ENCODE peak calls at places on chromosomes 11 and 22, in eight cellular contexts. One of them, this sample, is unnamed.

GRCh38 chr11:8289426-8290047 is 25.9 kb upstream of the LMO1 start:
- DNase-seq in dorsolateral prefrontal cortex: no peak
- DNase-seq in ELR: no peak
- DNase-seq in activated T-cell treated with anti-CD3 and anti-CD28 coated beads for 1 hour: no peak
- DNase-seq in activated B cell treated with CpG ODN at 0.5 μM for 24 hours: no peak
- DNase-seq in OCI-M1: no peak
- DNase-seq in HS-5: no peak
- DNase-seq in astrocyte of the spinal cord: no peak
- DNase-seq in this sample: peak; percentile 5

GRCh38 chr11:80103149-80103859 is 662.5 kb upstream of the TENM4 start:
- DNase-seq in dorsolateral prefrontal cortex: no peak
- DNase-seq in ELR: peak; percentile 95
- DNase-seq in activated T-cell treated with anti-CD3 and anti-CD28 coated beads for 1 hour: no peak
- DNase-seq in activated B cell treated with CpG ODN at 0.5 μM for 24 hours: no peak
- DNase-seq in OCI-M1: peak; percentile 76
- DNase-seq in HS-5: peak; percentile 94
- DNase-seq in astrocyte of the spinal cord: peak; percentile 93
- DNase-seq in this sample: no peak

GRCh38 chr11:36027731-36028130 is 83.9 kb downstream of the LDLRAD3 start:
- DNase-seq in dorsolateral prefrontal cortex: no peak
- DNase-seq in ELR: no peak
- DNase-seq in activated T-cell treated with anti-CD3 and anti-CD28 coated beads for 1 hour: no peak
- DNase-seq in activated B cell treated with CpG ODN at 0.5 μM for 24 hours: no peak
- DNase-seq in OCI-M1: peak; percentile 78
- DNase-seq in HS-5: no peak
- DNase-seq in astrocyte of the spinal cord: no peak
- DNase-seq in this sample: no peak

GRCh38 chr22:24412274-24412673 is 15.1 kb upstream of the ADORA2A start:
- DNase-seq in dorsolateral prefrontal cortex: peak; percentile 5
- DNase-seq in ELR: no peak
- DNase-seq in activated T-cell treated with anti-CD3 and anti-CD28 coated beads for 1 hour: no peak
- DNase-seq in activated B cell treated with CpG ODN at 0.5 μM for 24 hours: no peak
- DNase-seq in OCI-M1: no peak
- DNase-seq in HS-5: no peak
- DNase-seq in astrocyte of the spinal cord: no peak
- DNase-seq in this sample: peak; percentile 20

GRCh38 chr11:33713914-33714398 is 13.3 kb upstream of the C11orf91 start:
- DNase-seq in dorsolateral prefrontal cortex: no peak
- DNase-seq in ELR: no peak
- DNase-seq in activated T-cell treated with anti-CD3 and anti-CD28 coated beads for 1 hour: no peak
- DNase-seq in activated B cell treated with CpG ODN at 0.5 μM for 24 hours: no peak
- DNase-seq in OCI-M1: no peak
- DNase-seq in HS-5: no peak
- DNase-seq in astrocyte of the spinal cord: no peak
- DNase-seq in this sample: no peak

GRCh38 chr11:120894207-120894989 is 129.5 kb upstream of the TBCEL start:
- DNase-seq in dorsolateral prefrontal cortex: no peak
- DNase-seq in ELR: no peak
- DNase-seq in activated T-cell treated with anti-CD3 and anti-CD28 coated beads for 1 hour: no peak
- DNase-seq in activated B cell treated with CpG ODN at 0.5 μM for 24 hours: no peak
- DNase-seq in OCI-M1: no peak
- DNase-seq in HS-5: no peak
- DNase-seq in astrocyte of the spinal cord: no peak
- DNase-seq in this sample: no peak

GRCh38 chr11:135069884-135070283 is 657.8 kb upstream of the B3GAT1 start:
- DNase-seq in dorsolateral prefrontal cortex: no peak
- DNase-seq in ELR: no peak
- DNase-seq in activated T-cell treated with anti-CD3 and anti-CD28 coated beads for 1 hour: no peak
- DNase-seq in activated B cell treated with CpG ODN at 0.5 μM for 24 hours: no peak
- DNase-seq in OCI-M1: no peak
- DNase-seq in HS-5: no peak
- DNase-seq in astrocyte of the spinal cord: no peak
- DNase-seq in this sample: no peak

GRCh38 chr11:77212314-77213007 is 84.4 kb downstream of the MYO7A start:
- DNase-seq in dorsolateral prefrontal cortex: no peak
- DNase-seq in ELR: no peak
- DNase-seq in activated T-cell treated with anti-CD3 and anti-CD28 coated beads for 1 hour: no peak
- DNase-seq in activated B cell treated with CpG ODN at 0.5 μM for 24 hours: no peak
- DNase-seq in OCI-M1: no peak
- DNase-seq in HS-5: no peak
- DNase-seq in astrocyte of the spinal cord: no peak
- DNase-seq in this sample: no peak

GRCh38 chr22:18955696-18956095 is 19.6 kb upstream of the PRODH start:
- DNase-seq in dorsolateral prefrontal cortex: peak; percentile 22
- DNase-seq in ELR: no peak
- DNase-seq in activated T-cell treated with anti-CD3 and anti-CD28 coated beads for 1 hour: no peak
- DNase-seq in activated B cell treated with CpG ODN at 0.5 μM for 24 hours: no peak
- DNase-seq in OCI-M1: no peak
- DNase-seq in HS-5: no peak
- DNase-seq in astrocyte of the spinal cord: no peak
- DNase-seq in this sample: no peak

GRCh38 chr22:43883012-43883661 is 8.7 kb downstream of the PNPLA5 start:
- DNase-seq in dorsolateral prefrontal cortex: peak; percentile 30
- DNase-seq in ELR: peak; percentile 92
- DNase-seq in activated T-cell treated with anti-CD3 and anti-CD28 coated beads for 1 hour: peak; percentile 19
- DNase-seq in activated B cell treated with CpG ODN at 0.5 μM for 24 hours: no peak
- DNase-seq in OCI-M1: peak; percentile 74
- DNase-seq in HS-5: no peak
- DNase-seq in astrocyte of the spinal cord: peak; percentile 68
- DNase-seq in this sample: no peak

GRCh38 chr11:62560566-62561103 is 13.1 kb downstream of the EEF1G start:
- DNase-seq in dorsolateral prefrontal cortex: no peak
- DNase-seq in ELR: peak; percentile 98
- DNase-seq in activated T-cell treated with anti-CD3 and anti-CD28 coated beads for 1 hour: peak; percentile 78
- DNase-seq in activated B cell treated with CpG ODN at 0.5 μM for 24 hours: no peak
- DNase-seq in OCI-M1: peak; percentile 91
- DNase-seq in HS-5: peak; percentile 99
- DNase-seq in astrocyte of the spinal cord: peak; percentile 97
- DNase-seq in this sample: peak; percentile 76

GRCh38 chr22:24433868-24434471 is 6.6 kb downstream of the ADORA2A start:
- DNase-seq in dorsolateral prefrontal cortex: no peak
- DNase-seq in ELR: peak; percentile 95
- DNase-seq in activated T-cell treated with anti-CD3 and anti-CD28 coated beads for 1 hour: no peak
- DNase-seq in activated B cell treated with CpG ODN at 0.5 μM for 24 hours: peak; percentile 57
- DNase-seq in OCI-M1: peak; percentile 75
- DNase-seq in HS-5: no peak
- DNase-seq in astrocyte of the spinal cord: peak; percentile 25
- DNase-seq in this sample: peak; percentile 78

GRCh38 chr11:20599424-20600346 is at the start of gene SLC6A5:
- DNase-seq in dorsolateral prefrontal cortex: no peak
- DNase-seq in ELR: peak; percentile 40
- DNase-seq in activated T-cell treated with anti-CD3 and anti-CD28 coated beads for 1 hour: no peak
- DNase-seq in activated B cell treated with CpG ODN at 0.5 μM for 24 hours: no peak
- DNase-seq in OCI-M1: peak; percentile 78
- DNase-seq in HS-5: no peak
- DNase-seq in astrocyte of the spinal cord: peak; percentile 33
- DNase-seq in this sample: no peak

GRCh38 chr11:128632151-128632791 is 44.9 kb upstream of the ETS1 start:
- DNase-seq in dorsolateral prefrontal cortex: no peak
- DNase-seq in ELR: peak; percentile 74
- DNase-seq in activated T-cell treated with anti-CD3 and anti-CD28 coated beads for 1 hour: peak; percentile 31
- DNase-seq in activated B cell treated with CpG ODN at 0.5 μM for 24 hours: no peak
- DNase-seq in OCI-M1: peak; percentile 8
- DNase-seq in HS-5: no peak
- DNase-seq in astrocyte of the spinal cord: peak; percentile 71
- DNase-seq in this sample: peak; percentile 76

GRCh38 chr11:114399903-114400221 is 449 bp downstream of the C11orf71 start:
- DNase-seq in dorsolateral prefrontal cortex: peak; percentile 36
- DNase-seq in ELR: no peak
- DNase-seq in activated T-cell treated with anti-CD3 and anti-CD28 coated beads for 1 hour: no peak
- DNase-seq in activated B cell treated with CpG ODN at 0.5 μM for 24 hours: no peak
- DNase-seq in OCI-M1: no peak
- DNase-seq in HS-5: no peak
- DNase-seq in astrocyte of the spinal cord: no peak
- DNase-seq in this sample: no peak

GRCh38 chr11:1226226-1226961 is 3.5 kb downstream of the MUC5B start:
- DNase-seq in dorsolateral prefrontal cortex: peak; percentile 24
- DNase-seq in ELR: no peak
- DNase-seq in activated T-cell treated with anti-CD3 and anti-CD28 coated beads for 1 hour: no peak
- DNase-seq in activated B cell treated with CpG ODN at 0.5 μM for 24 hours: no peak
- DNase-seq in OCI-M1: no peak
- DNase-seq in HS-5: no peak
- DNase-seq in astrocyte of the spinal cord: no peak
- DNase-seq in this sample: no peak

GRCh38 chr11:66861774-66862558 is 5.1 kb downstream of the LRFN4 start:
- DNase-seq in dorsolateral prefrontal cortex: no peak
- DNase-seq in ELR: no peak
- DNase-seq in activated T-cell treated with anti-CD3 and anti-CD28 coated beads for 1 hour: no peak
- DNase-seq in activated B cell treated with CpG ODN at 0.5 μM for 24 hours: no peak
- DNase-seq in OCI-M1: no peak
- DNase-seq in HS-5: no peak
- DNase-seq in astrocyte of the spinal cord: no peak
- DNase-seq in this sample: no peak

GRCh38 chr11:79393362-79394043 is 47.3 kb downstream of the TENM4 start:
- DNase-seq in dorsolateral prefrontal cortex: no peak
- DNase-seq in ELR: peak; percentile 32
- DNase-seq in activated T-cell treated with anti-CD3 and anti-CD28 coated beads for 1 hour: no peak
- DNase-seq in activated B cell treated with CpG ODN at 0.5 μM for 24 hours: no peak
- DNase-seq in OCI-M1: peak; percentile 55
- DNase-seq in HS-5: no peak
- DNase-seq in astrocyte of the spinal cord: no peak
- DNase-seq in this sample: no peak

GRCh38 chr11:65885231-65885630 is 3.0 kb downstream of the FIBP start:
- DNase-seq in dorsolateral prefrontal cortex: no peak
- DNase-seq in ELR: no peak
- DNase-seq in activated T-cell treated with anti-CD3 and anti-CD28 coated beads for 1 hour: no peak
- DNase-seq in activated B cell treated with CpG ODN at 0.5 μM for 24 hours: no peak
- DNase-seq in OCI-M1: no peak
- DNase-seq in HS-5: no peak
- DNase-seq in astrocyte of the spinal cord: no peak
- DNase-seq in this sample: no peak

GRCh38 chr11:77418981-77419592 is 54.8 kb downstream of the PAK1 start:
- DNase-seq in dorsolateral prefrontal cortex: no peak
- DNase-seq in ELR: no peak
- DNase-seq in activated T-cell treated with anti-CD3 and anti-CD28 coated beads for 1 hour: no peak
- DNase-seq in activated B cell treated with CpG ODN at 0.5 μM for 24 hours: no peak
- DNase-seq in OCI-M1: no peak
- DNase-seq in HS-5: no peak
- DNase-seq in astrocyte of the spinal cord: no peak
- DNase-seq in this sample: no peak

GRCh38 chr22:46911341-46911740 is 148.9 kb downstream of the TBC1D22A start:
- DNase-seq in dorsolateral prefrontal cortex: no peak
- DNase-seq in ELR: no peak
- DNase-seq in activated T-cell treated with anti-CD3 and anti-CD28 coated beads for 1 hour: no peak
- DNase-seq in activated B cell treated with CpG ODN at 0.5 μM for 24 hours: no peak
- DNase-seq in OCI-M1: no peak
- DNase-seq in HS-5: no peak
- DNase-seq in astrocyte of the spinal cord: no peak
- DNase-seq in this sample: peak; percentile 11

GRCh38 chr11:64173616-64174355 is 7.9 kb upstream of the MACROD1 start:
- DNase-seq in dorsolateral prefrontal cortex: no peak
- DNase-seq in ELR: peak; percentile 52
- DNase-seq in activated T-cell treated with anti-CD3 and anti-CD28 coated beads for 1 hour: no peak
- DNase-seq in activated B cell treated with CpG ODN at 0.5 μM for 24 hours: no peak
- DNase-seq in OCI-M1: no peak
- DNase-seq in HS-5: no peak
- DNase-seq in astrocyte of the spinal cord: no peak
- DNase-seq in this sample: no peak

GRCh38 chr11:70916321-70916720 is 336.1 kb downstream of the SHANK2 start:
- DNase-seq in dorsolateral prefrontal cortex: no peak
- DNase-seq in ELR: no peak
- DNase-seq in activated T-cell treated with anti-CD3 and anti-CD28 coated beads for 1 hour: no peak
- DNase-seq in activated B cell treated with CpG ODN at 0.5 μM for 24 hours: no peak
- DNase-seq in OCI-M1: no peak
- DNase-seq in HS-5: no peak
- DNase-seq in astrocyte of the spinal cord: no peak
- DNase-seq in this sample: peak; percentile 9

GRCh38 chr11:15146271-15147003 is 31.7 kb downstream of the INSC start:
- DNase-seq in dorsolateral prefrontal cortex: no peak
- DNase-seq in ELR: peak; percentile 86
- DNase-seq in activated T-cell treated with anti-CD3 and anti-CD28 coated beads for 1 hour: no peak
- DNase-seq in activated B cell treated with CpG ODN at 0.5 μM for 24 hours: no peak
- DNase-seq in OCI-M1: no peak
- DNase-seq in HS-5: peak; percentile 30
- DNase-seq in astrocyte of the spinal cord: peak; percentile 15
- DNase-seq in this sample: no peak

GRCh38 chr11:73184953-73185671 is 33.0 kb upstream of the P2RY2 start:
- DNase-seq in dorsolateral prefrontal cortex: peak; percentile 48
- DNase-seq in ELR: peak; percentile 75
- DNase-seq in activated T-cell treated with anti-CD3 and anti-CD28 coated beads for 1 hour: peak; percentile 35
- DNase-seq in activated B cell treated with CpG ODN at 0.5 μM for 24 hours: peak; percentile 65
- DNase-seq in OCI-M1: peak; percentile 97
- DNase-seq in HS-5: no peak
- DNase-seq in astrocyte of the spinal cord: peak; percentile 28
- DNase-seq in this sample: peak; percentile 60

GRCh38 chr11:75558939-75559843 is 2.9 kb upstream of the SERPINH1 start:
- DNase-seq in dorsolateral prefrontal cortex: no peak
- DNase-seq in ELR: peak; percentile 29
- DNase-seq in activated T-cell treated with anti-CD3 and anti-CD28 coated beads for 1 hour: no peak
- DNase-seq in activated B cell treated with CpG ODN at 0.5 μM for 24 hours: no peak
- DNase-seq in OCI-M1: peak; percentile 99
- DNase-seq in HS-5: no peak
- DNase-seq in astrocyte of the spinal cord: peak; percentile 68
- DNase-seq in this sample: no peak

GRCh38 chr22:36175892-36176291 is 15.3 kb upstream of the APOL3 start:
- DNase-seq in dorsolateral prefrontal cortex: no peak
- DNase-seq in ELR: no peak
- DNase-seq in activated T-cell treated with anti-CD3 and anti-CD28 coated beads for 1 hour: no peak
- DNase-seq in activated B cell treated with CpG ODN at 0.5 μM for 24 hours: no peak
- DNase-seq in OCI-M1: no peak
- DNase-seq in HS-5: no peak
- DNase-seq in astrocyte of the spinal cord: no peak
- DNase-seq in this sample: no peak

GRCh38 chr11:36454991-36455611 is 55.0 kb downstream of the TRAF6 start:
- DNase-seq in dorsolateral prefrontal cortex: no peak
- DNase-seq in ELR: peak; percentile 14
- DNase-seq in activated T-cell treated with anti-CD3 and anti-CD28 coated beads for 1 hour: no peak
- DNase-seq in activated B cell treated with CpG ODN at 0.5 μM for 24 hours: no peak
- DNase-seq in OCI-M1: no peak
- DNase-seq in HS-5: no peak
- DNase-seq in astrocyte of the spinal cord: peak; percentile 47
- DNase-seq in this sample: no peak

GRCh38 chr11:125263268-125263790 is 98.8 kb downstream of the PKNOX2 start:
- DNase-seq in dorsolateral prefrontal cortex: peak; percentile 70
- DNase-seq in ELR: peak; percentile 81
- DNase-seq in activated T-cell treated with anti-CD3 and anti-CD28 coated beads for 1 hour: no peak
- DNase-seq in activated B cell treated with CpG ODN at 0.5 μM for 24 hours: no peak
- DNase-seq in OCI-M1: no peak
- DNase-seq in HS-5: peak; percentile 88
- DNase-seq in astrocyte of the spinal cord: peak; percentile 100
- DNase-seq in this sample: peak; percentile 68

This sample was measured in Peyer's patch.